ENCODE peak calls at places on chromosomes 3 and 15, in five cellular contexts. U is A549, K is sigmoid colon, P is prostate gland, J is left ventricle myocardium inferior. R is an unnamed sample.

GRCh38 chr15:86591158-86591557 is 511.5 kb downstream of the AGBL1 start:
- DNase-seq in U (no peak), K (no peak), P (no peak), J (no peak), R (no peak)

GRCh38 chr3:136350132-136350531 is 100.0 kb downstream of the PCCB start:
- DNase-seq in U (no peak), K (peak), P (no peak), J (no peak), R (peak)

GRCh38 chr3:41369838-41370237 is 170.5 kb downstream of the CTNNB1 start:
- DNase-seq in U (no peak), K (no peak), P (peak), J (no peak), R (no peak)

GRCh38 chr3:16374047-16375019 is 109.3 kb downstream of the OXNAD1 start:
- DNase-seq in U (no peak), K (no peak), P (no peak), J (peak), R (no peak)

GRCh38 chr3:196141866-196142673 is 60.2 kb upstream of the TFRC start:
- DNase-seq in U (no peak), K (no peak), P (peak), J (no peak), R (no peak)

GRCh38 chr15:28114114-28114455 is 15.0 kb upstream of the OCA2 start:
- DNase-seq in U (no peak), K (no peak), P (no peak), J (no peak), R (no peak)

GRCh38 chr3:126135056-126135397 is 45.4 kb downstream of the ALDH1L1 start:
- DNase-seq in U (no peak), K (peak), P (no peak), J (no peak), R (no peak)

GRCh38 chr15:52228928-52229327 is 37.7 kb upstream of the GNB5 start:
- DNase-seq in U (no peak), K (no peak), P (no peak), J (no peak), R (peak)

GRCh38 chr15:85623648-85624047 is 171.1 kb downstream of the KLHL25 start:
- DNase-seq in U (no peak), K (no peak), P (no peak), J (no peak), R (no peak)

GRCh38 chr15:55993804-55994539 is 560 bp upstream of the NEDD4 start:
- DNase-seq in U (peak), K (no peak), P (no peak), J (no peak), R (peak)

GRCh38 chr3:33131328-33132018 is 17.7 kb downstream of the CRTAP start:
- DNase-seq in U (peak), K (no peak), P (peak), J (no peak), R (peak)

GRCh38 chr3:119560160-119560559 is 746 bp upstream of the CD80 start:
- DNase-seq in U (no peak), K (no peak), P (no peak), J (no peak), R (no peak)

GRCh38 chr3:119557874-119558264 is 1.5 kb downstream of the CD80 start:
- DNase-seq in U (no peak), K (no peak), P (no peak), J (no peak), R (no peak)

GRCh38 chr3:119557192-119557873 is 2.1 kb downstream of the CD80 start:
- DNase-seq in U (no peak), K (no peak), P (no peak), J (no peak), R (no peak)

GRCh38 chr3:119558528-119559339 is 680 bp downstream of the CD80 start:
- DNase-seq in U (no peak), K (no peak), P (no peak), J (no peak), R (no peak)

DNA sequence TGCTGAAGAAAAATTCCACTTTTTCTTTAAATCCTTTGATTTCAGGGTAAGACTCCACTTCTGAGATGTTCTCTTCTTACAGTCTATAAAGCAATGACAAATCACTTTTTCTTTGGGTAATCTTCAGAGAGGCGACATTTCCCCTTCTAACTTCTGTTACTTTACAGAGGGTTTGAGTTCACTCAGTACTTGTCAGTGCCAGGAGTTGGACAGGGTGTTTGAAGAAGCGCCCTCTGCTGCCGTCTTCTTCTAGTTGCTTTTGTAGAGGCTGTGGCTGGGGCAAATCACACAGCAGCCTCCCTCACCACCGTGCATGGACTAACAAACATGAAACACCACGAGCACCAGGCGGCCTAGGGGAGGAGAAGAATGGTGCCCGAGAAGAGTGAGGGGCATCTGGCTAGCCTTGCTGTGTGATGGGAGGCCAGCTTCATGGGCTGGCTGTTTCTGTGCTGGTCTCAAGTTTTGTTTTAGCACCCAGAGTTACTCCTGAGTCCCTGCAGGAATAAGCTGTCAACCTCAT is at the start of gene CD80:
- DNase-seq in U (peak), K (peak), P (no peak), J (peak), R (peak)
- TF ChIP-seq CTCF in U (peak), K (no peak), P (no peak), J (peak), R (no peak)

GRCh38 chr3:47162695-47163022 is 1.3 kb downstream of the SETD2 start:
- DNase-seq in U (peak), K (no peak), P (no peak), J (no peak), R (peak)
- H3K4me3 ChIP-seq in U (peak), K (peak), P (peak), J (peak), R (peak)

GRCh38 chr3:179853176-179853575 is 183.6 kb downstream of the PEX5L start:
- DNase-seq in U (no peak), K (no peak), P (no peak), J (no peak), R (peak)

GRCh38 chr3:179852117-179852886 is 184.4 kb downstream of the PEX5L start:
- DNase-seq in U (no peak), K (no peak), P (no peak), J (no peak), R (peak)
- TF ChIP-seq CTCF in U (no peak), K (no peak), P (no peak), J (no peak), R (no peak)

DNA sequence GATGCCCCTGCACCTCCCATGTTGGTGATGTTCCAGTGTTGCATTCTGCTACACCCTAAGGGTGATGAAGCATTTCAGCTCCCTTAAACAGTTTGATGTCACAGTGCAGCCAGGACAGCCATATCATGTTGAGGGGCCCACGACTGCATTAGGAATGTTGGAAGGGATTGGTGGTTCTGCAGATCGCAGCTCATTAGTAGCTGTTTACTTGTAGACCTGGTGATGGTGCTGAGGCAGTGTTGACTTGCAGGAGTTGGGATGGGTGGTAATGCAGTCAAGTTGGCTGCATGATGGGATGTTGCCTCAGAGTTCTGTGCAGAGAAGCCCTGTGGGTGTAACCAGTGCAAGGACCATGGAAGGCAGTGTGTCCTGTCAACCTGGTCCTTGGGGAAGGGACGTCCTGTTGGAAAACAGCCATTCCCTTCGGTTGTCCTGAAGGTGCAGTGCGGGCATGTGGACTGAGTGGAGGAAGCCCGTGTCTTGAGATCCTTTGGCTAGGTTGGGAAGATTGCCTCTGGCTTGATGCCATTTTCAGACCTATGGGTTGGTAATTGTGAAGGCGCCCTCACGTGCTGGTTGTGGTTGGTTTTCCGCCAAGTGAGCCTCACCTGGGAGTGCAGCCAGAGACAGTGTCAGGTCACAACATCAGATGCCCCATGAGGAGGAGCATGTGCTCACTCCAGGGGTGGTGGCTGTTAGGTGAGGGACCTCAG is 100.7 kb downstream of the SNRPN start:
- DNase-seq in U (no peak), K (no peak), P (no peak), J (no peak), R (no peak)
- H3K4me3 ChIP-seq in U (no peak), K (no peak), P (no peak), J (no peak), R (no peak)

R was measured in foreskin fibroblast.